ENCODE peak calls at places on chromosomes 13 and 19, in nine cellular contexts. V is fibroblast of lung, H is prostate gland, O is RWPE1, S is stomach, E is uterus, D is suprapubic skin, B is thoracic aorta, C is pancreas. P is an unnamed sample.

GRCh38 chr13:87368639-87369038 is 302.5 kb upstream of the SLITRK5 start:
- DNase-seq in V (no peak), H (no peak), O (no peak), S (no peak), E (no peak), D (no peak), B (no peak), C (no peak), P (no peak)

GRCh38 chr13:85896516-85897450 is 97.6 kb upstream of the SLITRK6 start:
- DNase-seq in V (no peak), H (no peak), O (peak), S (no peak), E (no peak), D (no peak), B (no peak), C (no peak), P (peak)

GRCh38 chr19:35272122-35272715 is 3.5 kb downstream of the USF2 start:
- DNase-seq in V (no peak), H (no peak), O (no peak), S (no peak), E (no peak), D (no peak), B (no peak), C (no peak), P (no peak)

GRCh38 chr19:42529248-42529764 is 1.0 kb upstream of the CEACAM1 start:
- DNase-seq in V (peak), H (peak), O (peak), S (peak), E (peak), D (no peak), B (no peak), C (peak), P (peak)

GRCh38 chr19:831407-832369 is 4.1 kb downstream of the AZU1 start:
- DNase-seq in V (no peak), H (no peak), O (no peak), S (no peak), E (no peak), D (no peak), B (no peak), C (no peak), P (no peak)

GRCh38 chr19:28744943-28745342 is 468.0 kb downstream of the UQCRFS1 start:
- DNase-seq in V (no peak), H (no peak), O (no peak), S (no peak), E (no peak), D (no peak), B (no peak), C (no peak), P (no peak)

GRCh38 chr13:66635526-66635925 is 594.6 kb downstream of the PCDH9 start:
- DNase-seq in V (peak), H (no peak), O (peak), S (no peak), E (no peak), D (no peak), B (no peak), C (no peak), P (peak)

GRCh38 chr19:1873524-1874473 is 10.4 kb upstream of the KLF16 start:
- DNase-seq in V (no peak), H (no peak), O (no peak), S (peak), E (peak), D (no peak), B (no peak), C (peak), P (no peak)

GRCh38 chr19:5303208-5303607 is 37.4 kb downstream of the PTPRS start:
- DNase-seq in V (no peak), H (no peak), O (no peak), S (no peak), E (no peak), D (no peak), B (no peak), C (no peak), P (no peak)

GRCh38 chr19:7153008-7153407 is 83.5 kb downstream of the ZNF557 start:
- DNase-seq in V (peak), H (no peak), O (no peak), S (no peak), E (no peak), D (no peak), B (no peak), C (no peak), P (no peak)

GRCh38 chr19:4816388-4817165 is 14.9 kb downstream of the TICAM1 start:
- DNase-seq in V (no peak), H (no peak), O (no peak), S (no peak), E (no peak), D (no peak), B (no peak), C (no peak), P (no peak)

GRCh38 chr13:51731759-51732158 is 72.2 kb downstream of the DHRS12 start:
- DNase-seq in V (peak), H (no peak), O (no peak), S (no peak), E (no peak), D (no peak), B (no peak), C (no peak), P (no peak)

GRCh38 chr19:34254552-34255432 is at the start of gene GARRE1:
- DNase-seq in V (peak), H (peak), O (peak), S (peak), E (peak), D (no peak), B (no peak), C (peak), P (no peak)

GRCh38 chr13:114043421-114044053 is 69.7 kb upstream of the C13orf46 start:
- DNase-seq in V (peak), H (no peak), O (no peak), S (peak), E (peak), D (no peak), B (no peak), C (no peak), P (no peak)

GRCh38 chr13:24288870-24289269 is 20.5 kb upstream of the C1QTNF9 start:
- DNase-seq in V (no peak), H (no peak), O (no peak), S (no peak), E (no peak), D (no peak), B (no peak), C (no peak), P (no peak)

GRCh38 chr13:81048026-81048461 is 707.1 kb upstream of the SPRY2 start:
- DNase-seq in V (no peak), H (no peak), O (no peak), S (no peak), E (no peak), D (no peak), B (no peak), C (no peak), P (peak)

GRCh38 chr19:29645911-29646310 is 19.4 kb upstream of the PLEKHF1 start:
- DNase-seq in V (peak), H (peak), O (no peak), S (peak), E (peak), D (no peak), B (no peak), C (no peak), P (peak)

GRCh38 chr13:78658630-78659449 is at the start of gene OBI1:
- DNase-seq in V (peak), H (peak), O (peak), S (peak), E (peak), D (peak), B (peak), C (peak), P (peak)

GRCh38 chr13:24127116-24127631 is 33.3 kb upstream of the SPATA13 start:
- DNase-seq in V (peak), H (no peak), O (no peak), S (peak), E (no peak), D (no peak), B (no peak), C (no peak), P (no peak)

GRCh38 chr19:17620696-17621095 is 65.2 kb downstream of the COLGALT1 start:
- DNase-seq in V (no peak), H (no peak), O (no peak), S (no peak), E (no peak), D (no peak), B (no peak), C (no peak), P (no peak)

GRCh38 chr19:10752913-10753285 is 35.0 kb downstream of the DNM2 start:
- DNase-seq in V (no peak), H (no peak), O (no peak), S (no peak), E (no peak), D (no peak), B (no peak), C (no peak), P (no peak)
- H3K27ac ChIP-seq in V (no peak), H (no peak), O (peak), S (peak), E (no peak), D (no peak), B (peak), C (no peak), P (no peak)

GRCh38 chr13:49936943-49937273 is 768 bp upstream of the SPRYD7 start:
- DNase-seq in V (no peak), H (no peak), O (no peak), S (no peak), E (no peak), D (no peak), B (no peak), C (no peak), P (no peak)
- H3K27ac ChIP-seq in V (peak), H (peak), O (peak), S (peak), E (peak), D (peak), B (no peak), C (peak), P (peak)

DNA sequence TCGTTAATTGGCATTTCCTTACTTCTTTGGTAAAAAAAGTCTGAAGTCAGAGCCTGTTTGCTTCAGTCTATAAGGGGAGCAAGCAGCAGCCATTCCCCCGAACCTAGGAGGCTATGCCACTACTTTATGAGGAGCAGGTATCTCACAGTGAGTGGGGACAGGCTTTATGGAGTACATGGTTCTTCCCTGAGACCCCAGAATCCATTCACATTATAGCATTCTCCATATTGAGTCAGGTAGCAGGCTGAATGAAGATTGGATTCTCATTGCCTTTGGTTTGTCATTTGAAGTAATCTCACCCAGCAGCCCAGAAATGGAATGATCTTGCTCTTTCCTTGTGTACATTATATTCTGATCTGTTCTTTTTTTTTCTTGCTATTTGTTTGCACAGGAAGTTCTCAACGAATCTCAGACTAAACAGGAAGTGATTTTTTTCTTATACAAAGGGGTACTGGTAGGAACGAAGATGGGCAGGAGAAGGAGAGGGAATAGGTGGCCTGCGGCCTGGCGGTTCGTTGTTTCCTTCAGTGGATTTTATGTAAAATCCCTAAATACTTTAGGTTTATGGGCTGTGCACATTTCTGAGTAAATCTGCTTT is 74.4 kb downstream of the ARHGAP35 start:
- DNase-seq in V (no peak), H (no peak), O (no peak), S (no peak), E (no peak), D (no peak), B (no peak), C (no peak), P (no peak)
- H3K27ac ChIP-seq in V (no peak), H (no peak), O (no peak), S (peak), E (no peak), D (no peak), B (no peak), C (no peak), P (no peak)

GRCh38 chr19:8336665-8337064 is 6.4 kb downstream of the KANK3 start:
- DNase-seq in V (no peak), H (no peak), O (no peak), S (no peak), E (no peak), D (no peak), B (no peak), C (no peak), P (no peak)
- H3K27ac ChIP-seq in V (no peak), H (no peak), O (no peak), S (no peak), E (no peak), D (no peak), B (no peak), C (no peak), P (no peak)

DNA sequence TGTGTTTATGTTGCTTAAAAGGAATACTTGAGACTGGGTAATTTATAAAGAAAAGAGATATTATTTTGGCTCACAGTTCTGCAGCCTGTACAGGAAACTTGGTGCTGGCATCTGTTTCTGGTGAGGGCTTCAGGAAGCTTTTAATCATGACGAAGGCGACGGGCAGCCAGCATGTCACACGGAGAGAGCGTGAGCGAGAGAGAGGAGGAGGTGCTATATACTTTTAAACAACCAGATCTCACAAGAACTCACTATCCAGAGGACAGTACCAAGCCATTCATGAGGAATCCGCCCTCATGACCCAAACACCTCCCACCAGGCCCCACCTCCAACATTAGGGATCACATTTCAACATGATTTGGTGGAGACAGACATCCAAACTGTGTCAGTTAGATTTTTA is 163.4 kb upstream of the TSC22D1 start:
- DNase-seq in V (no peak), H (no peak), O (no peak), S (no peak), E (no peak), D (no peak), B (no peak), C (no peak), P (no peak)
- H3K27ac ChIP-seq in V (no peak), H (no peak), O (no peak), S (no peak), E (no peak), D (no peak), B (no peak), C (no peak), P (no peak)

GRCh38 chr19:48123907-48124675 is 13.5 kb upstream of the PLA2G4C start:
- DNase-seq in V (peak), H (no peak), O (peak), S (no peak), E (no peak), D (no peak), B (no peak), C (no peak), P (peak)
- H3K27ac ChIP-seq in V (no peak), H (no peak), O (peak), S (no peak), E (no peak), D (peak), B (no peak), C (no peak), P (peak)

P was measured in mammary epithelial cell.